ENCODE peak calls at places on chromosomes 1 and 21, in nine cellular contexts. G, N, O, W, J, P, T, K and R are unnamed samples. For H3K4me1, the result is how much of the 10 kb centered on the place peaks cover.

GRCh38 chr1:234260578-234260977 is 112.7 kb upstream of the COA6 start:
- DNase-seq in G (no peak), N (no peak), O (no peak), W (no peak), J (no peak), P (no peak), T (no peak), K (no peak), R (no peak)

GRCh38 chr1:202274611-202275010 is 67.1 kb downstream of the UBE2T start:
- DNase-seq in G (no peak), N (peak), O (no peak), W (peak), J (no peak), P (peak), T (no peak), K (peak), R (no peak)

GRCh38 chr1:222331765-222332164 is 216.1 kb downstream of the HHIPL2 start:
- DNase-seq in G (no peak), N (no peak), O (no peak), W (no peak), J (no peak), P (no peak), T (no peak), K (no peak), R (no peak)

GRCh38 chr1:187244623-187245022 is 415.9 kb downstream of the PLA2G4A start:
- DNase-seq in G (peak), N (no peak), O (no peak), W (peak), J (peak), P (no peak), T (no peak), K (no peak), R (no peak)

GRCh38 chr1:234708700-234709395 is 98.9 kb upstream of the IRF2BP2 start:
- DNase-seq in G (peak), N (peak), O (peak), W (no peak), J (no peak), P (no peak), T (no peak), K (no peak), R (no peak)

GRCh38 chr21:32732544-32732943 is 4.7 kb upstream of the SYNJ1 start:
- DNase-seq in G (no peak), N (no peak), O (no peak), W (no peak), J (no peak), P (no peak), T (no peak), K (no peak), R (no peak)

GRCh38 chr21:14836950-14837349 is 227.8 kb downstream of the NRIP1 start:
- DNase-seq in G (no peak), N (no peak), O (no peak), W (no peak), J (no peak), P (no peak), T (no peak), K (no peak), R (peak)

GRCh38 chr21:41369915-41370839 is 8.3 kb downstream of the MX2 start:
- DNase-seq in G (no peak), N (no peak), O (peak), W (no peak), J (no peak), P (no peak), T (no peak), K (no peak), R (no peak)

GRCh38 chr21:34813266-34813886 is 144.6 kb downstream of the CLIC6 start:
- DNase-seq in G (no peak), N (no peak), O (no peak), W (no peak), J (no peak), P (peak), T (no peak), K (no peak), R (peak)

GRCh38 chr21:32868631-32869454 is 97.3 kb upstream of the PAXBP1 start:
- DNase-seq in G (no peak), N (no peak), O (no peak), W (no peak), J (no peak), P (no peak), T (no peak), K (no peak), R (no peak)

GRCh38 chr1:106526650-106527049 is 529.8 kb upstream of the PRMT6 start:
- DNase-seq in G (no peak), N (no peak), O (no peak), W (no peak), J (no peak), P (no peak), T (no peak), K (no peak), R (peak)

GRCh38 chr1:100924212-100924611 is 28.3 kb downstream of the SLC30A7 start:
- DNase-seq in G (no peak), N (no peak), O (no peak), W (no peak), J (no peak), P (no peak), T (no peak), K (no peak), R (no peak)

GRCh38 chr1:86708923-86709322 is 4.5 kb downstream of the SH3GLB1 start:
- DNase-seq in G (no peak), N (no peak), O (no peak), W (no peak), J (no peak), P (no peak), T (no peak), K (no peak), R (peak)

GRCh38 chr1:209791920-209792319 is 7.6 kb upstream of the C1orf74 start:
- DNase-seq in G (no peak), N (peak), O (no peak), W (peak), J (no peak), P (no peak), T (no peak), K (no peak), R (no peak)

GRCh38 chr1:46405204-46405555 is 11.1 kb downstream of the FAAH start:
- DNase-seq in G (no peak), N (no peak), O (no peak), W (no peak), J (no peak), P (no peak), T (no peak), K (no peak), R (no peak)

GRCh38 chr1:22773981-22774471 is 63.4 kb downstream of the EPHB2 start:
- DNase-seq in G (peak), N (peak), O (peak), W (no peak), J (peak), P (no peak), T (no peak), K (no peak), R (peak)

GRCh38 chr21:19607983-19608668 is 1204.5 kb upstream of the TMPRSS15 start:
- DNase-seq in G (no peak), N (no peak), O (no peak), W (peak), J (no peak), P (no peak), T (no peak), K (no peak), R (no peak)

GRCh38 chr1:12141533-12141855 is 25.3 kb upstream of the TNFRSF1B start:
- DNase-seq in G (no peak), N (no peak), O (no peak), W (no peak), J (no peak), P (no peak), T (no peak), K (no peak), R (no peak)

GRCh38 chr1:12143631-12144155 is 23.1 kb upstream of the TNFRSF1B start:
- DNase-seq in G (peak), N (peak), O (peak), W (peak), J (peak), P (peak), T (no peak), K (no peak), R (peak)

GRCh38 chr1:12144236-12144635 is 22.6 kb upstream of the TNFRSF1B start:
- DNase-seq in G (no peak), N (peak), O (no peak), W (peak), J (no peak), P (no peak), T (no peak), K (no peak), R (no peak)

GRCh38 chr1:12142141-12142823 is 24.5 kb upstream of the TNFRSF1B start:
- DNase-seq in G (no peak), N (no peak), O (no peak), W (no peak), J (no peak), P (no peak), T (no peak), K (no peak), R (no peak)

DNA sequence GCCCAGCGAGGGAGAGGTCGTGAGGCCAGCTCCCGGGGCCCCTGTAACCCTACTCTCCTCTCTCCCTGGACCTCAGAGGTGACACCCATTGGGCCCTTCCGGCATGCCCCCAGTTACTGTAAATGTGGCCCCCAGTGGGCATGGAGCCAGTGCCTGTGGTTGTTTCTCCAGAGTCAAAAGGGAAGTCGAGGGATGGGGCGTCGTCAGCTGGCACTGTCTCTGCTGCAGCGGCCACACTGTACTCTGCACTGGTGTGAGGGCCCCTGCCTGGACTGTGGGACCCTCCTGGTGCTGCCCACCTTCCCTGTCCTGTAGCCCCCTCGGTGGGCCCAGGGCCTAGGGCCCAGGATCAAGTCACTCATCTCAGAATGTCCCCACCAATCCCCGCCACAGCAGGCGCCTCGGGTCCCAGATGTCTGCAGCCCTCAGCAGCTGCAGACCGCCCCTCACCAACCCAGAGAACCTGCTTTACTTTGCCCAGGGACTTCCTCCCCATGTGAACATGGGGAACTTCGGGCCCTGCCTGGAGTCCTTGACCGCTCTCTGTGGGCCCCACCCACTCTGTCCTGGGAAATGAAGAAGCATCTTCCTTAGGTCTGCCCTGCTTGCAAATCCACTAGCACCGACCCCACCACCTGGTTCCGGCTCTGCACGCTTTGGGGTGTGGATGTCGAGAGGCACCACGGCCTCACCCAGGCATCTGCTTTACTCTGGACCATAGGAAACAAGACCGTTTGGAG is 23.7 kb upstream of the TNFRSF1B start:
- DNase-seq in G (no peak), N (no peak), O (peak), W (no peak), J (peak), P (no peak), T (no peak), K (no peak), R (no peak)
- H3K4me1 ChIP-seq in G (under half), N (under half), O (under half), W (under half), J (half or more), P (under half), T (under half), K (under half), R (under half)

GRCh38 chr1:207793327-207793726 is 41.5 kb downstream of the CD46 start:
- DNase-seq in G (no peak), N (no peak), O (no peak), W (no peak), J (no peak), P (no peak), T (no peak), K (no peak), R (no peak)
- H3K4me1 ChIP-seq in G (under half), N (under half), O (under half), W (under half), J (under half), P (under half), T (under half), K (under half), R (under half)

DNA sequence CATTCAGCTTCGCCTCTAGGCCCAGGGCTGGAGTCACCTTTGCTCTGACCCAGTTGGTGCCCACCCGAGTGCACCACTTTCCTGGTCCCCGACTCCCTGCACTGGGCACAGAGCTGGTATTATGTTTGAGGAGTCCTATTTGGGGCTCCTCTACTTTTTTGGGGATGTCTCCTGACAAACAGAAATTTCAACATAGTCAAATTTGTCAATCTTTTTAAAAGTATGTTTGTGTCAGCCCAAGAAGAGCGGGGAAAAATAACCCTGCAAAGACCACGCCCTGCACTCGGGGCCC is 11.6 kb downstream of the FAM229A start:
- DNase-seq in G (no peak), N (no peak), O (no peak), W (no peak), J (no peak), P (no peak), T (no peak), K (no peak), R (no peak)
- H3K4me1 ChIP-seq in G (under half), N (under half), O (under half), W (under half), J (half or more), P (under half), T (under half), K (under half), R (under half)

DNA sequence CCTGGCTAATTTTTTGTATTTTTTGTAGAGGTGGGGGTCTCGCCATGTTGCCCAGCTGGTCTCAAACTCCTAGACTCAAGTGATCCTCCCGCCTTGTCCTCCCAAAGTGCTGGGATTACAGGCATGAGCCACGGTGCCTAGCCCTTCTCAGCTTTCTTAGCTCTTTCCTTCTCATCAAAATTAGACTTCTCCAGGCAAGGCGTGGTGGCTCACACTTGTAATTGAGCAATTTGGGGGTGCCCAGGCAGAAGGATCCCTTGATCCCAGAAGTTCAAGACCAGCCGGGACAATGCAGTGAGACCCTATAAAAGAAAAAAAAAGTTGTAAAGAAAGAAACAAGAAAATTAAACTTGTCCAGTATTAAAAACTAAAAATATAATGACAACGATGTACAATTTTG is 112.6 kb upstream of the ERRFI1 start:
- DNase-seq in G (no peak), N (no peak), O (no peak), W (no peak), J (no peak), P (no peak), T (no peak), K (no peak), R (no peak)
- H3K4me1 ChIP-seq in G (under half), N (under half), O (half or more), W (under half), J (under half), P (half or more), T (under half), K (under half), R (under half)

GRCh38 chr1:207873055-207873890 is 37.7 kb downstream of the CD34 start:
- DNase-seq in G (no peak), N (no peak), O (no peak), W (no peak), J (no peak), P (no peak), T (no peak), K (no peak), R (no peak)
- H3K4me1 ChIP-seq in G (under half), N (under half), O (under half), W (under half), J (under half), P (under half), T (under half), K (under half), R (under half)

GRCh38 chr1:245396615-245397014 is 241.8 kb downstream of the KIF26B start:
- DNase-seq in G (no peak), N (no peak), O (no peak), W (no peak), J (no peak), P (no peak), T (no peak), K (no peak), R (peak)
- H3K4me1 ChIP-seq in G (under half), N (under half), O (under half), W (under half), J (under half), P (under half), T (under half), K (under half), R (under half)

GRCh38 chr1:156490401-156491032 is 10.1 kb downstream of the MEF2D start:
- DNase-seq in G (peak), N (no peak), O (no peak), W (peak), J (no peak), P (peak), T (no peak), K (peak), R (peak)
- H3K4me1 ChIP-seq in G (half or more), N (under half), O (half or more), W (under half), J (half or more), P (under half), T (half or more), K (half or more), R (half or more)

DNA sequence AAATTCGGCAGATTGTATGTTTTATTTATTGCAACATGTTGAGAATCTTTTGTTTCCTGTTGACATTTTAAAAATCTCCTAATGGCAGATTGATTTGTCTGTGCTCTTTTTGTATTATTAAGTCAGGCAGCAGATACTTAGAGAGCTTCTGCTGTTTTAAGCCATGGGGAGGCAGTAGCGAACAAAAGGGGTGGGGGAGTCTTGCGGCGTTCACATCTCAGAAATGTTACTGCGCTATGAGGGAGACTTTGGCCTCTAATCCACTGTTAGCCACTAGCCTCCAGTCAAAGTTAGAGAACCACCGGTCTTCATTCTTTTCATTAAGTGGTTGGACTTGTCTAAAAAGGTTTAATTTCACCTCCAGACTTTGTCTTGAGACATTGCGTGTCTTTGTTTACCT is 93.6 kb downstream of the DYRK1A start:
- DNase-seq in G (no peak), N (no peak), O (no peak), W (no peak), J (no peak), P (no peak), T (no peak), K (no peak), R (no peak)
- H3K4me1 ChIP-seq in G (under half), N (under half), O (half or more), W (half or more), J (half or more), P (under half), T (under half), K (half or more), R (half or more)